ENCODE peak calls at places on chromosome 13, in eight cellular contexts. S, V, Y, R, J, Q, H and B are unnamed samples.
A peak's percentile ranks its signal among the peaks of the same experiment; 100 is the strongest.

GRCh38 chr13:52454459-52454824 is 836 bp upstream of the CKAP2 start:
- DNase-seq in S (no peak), Q (peak; percentile 32), R (peak; percentile 9), Y (no peak), H (no peak), V (peak; percentile 54), J (peak; percentile 2), B (peak; percentile 22)

GRCh38 chr13:37747071-37747612 is 122.4 kb downstream of the TRPC4 start:
- DNase-seq in R (peak; percentile 90), S (no peak), V (no peak), J (no peak), Q (no peak), Y (no peak), H (no peak), B (peak; percentile 58)

GRCh38 chr13:35714588-35714987 is 238.1 kb upstream of the MAB21L1 start:
- DNase-seq in J (no peak), S (peak; percentile 36), V (no peak), H (no peak), Q (peak; percentile 71), R (peak; percentile 43), Y (no peak), B (peak; percentile 92)

GRCh38 chr13:109363431-109363830 is 423.0 kb downstream of the IRS2 start:
- DNase-seq in J (no peak), H (no peak), V (no peak), S (no peak), Y (no peak), R (no peak), Q (no peak), B (no peak)

GRCh38 chr13:113906566-113906965 is 42.7 kb upstream of the GAS6 start:
- DNase-seq in H (no peak), R (no peak), S (no peak), Q (no peak), V (no peak), J (no peak), Y (no peak), B (peak; percentile 36)

GRCh38 chr13:102825921-102826706 is 19.7 kb upstream of the ERCC5 start:
- DNase-seq in H (no peak), Y (no peak), S (no peak), R (peak; percentile 88), V (no peak), J (no peak), Q (no peak), B (peak; percentile 79)

GRCh38 chr13:27712421-27712820 is 79.9 kb upstream of the GSX1 start:
- DNase-seq in H (no peak), Y (no peak), R (no peak), S (no peak), Q (no peak), V (no peak), J (peak; percentile 27), B (peak; percentile 4)

GRCh38 chr13:113144255-113144629 is 14.2 kb upstream of the PROZ start:
- DNase-seq in H (no peak), Y (no peak), V (no peak), J (no peak), Q (no peak), R (no peak), S (no peak), B (no peak)

GRCh38 chr13:94382960-94383359 is 96.5 kb downstream of the DCT start:
- DNase-seq in J (no peak), H (no peak), R (no peak), V (no peak), Y (no peak), Q (no peak), S (no peak), B (no peak)